ENCODE peak calls at places on chromosomes 5 and 9, in four cellular contexts. One of them, this sample, is unnamed.

GRCh38 chr5:163105456-163105855 is 331.9 kb upstream of the CCNG1 start:
- DNase-seq in WTC11: no peak
- DNase-seq in HepG2: no peak
- DNase-seq in K562: no peak
- DNase-seq in this sample: no peak

GRCh38 chr5:110377411-110378392 is 348.8 kb downstream of the TMEM232 start:
- DNase-seq in WTC11: no peak
- DNase-seq in HepG2: no peak
- DNase-seq in K562: no peak
- DNase-seq in this sample: no peak

GRCh38 chr9:135887021-135887507 is 20.3 kb downstream of the CAMSAP1 start:
- DNase-seq in WTC11: no peak
- DNase-seq in HepG2: no peak
- DNase-seq in K562: no peak
- DNase-seq in this sample: no peak

GRCh38 chr9:72443855-72444254 is 77.6 kb upstream of the TMC1 start:
- DNase-seq in WTC11: no peak
- DNase-seq in HepG2: no peak
- DNase-seq in K562: no peak
- DNase-seq in this sample: no peak

GRCh38 chr5:112445626-112446350 is 26.7 kb upstream of the EPB41L4A start:
- DNase-seq in WTC11: no peak
- DNase-seq in HepG2: no peak
- DNase-seq in K562: no peak
- DNase-seq in this sample: no peak

GRCh38 chr9:19650292-19650691 is 138.5 kb downstream of the SLC24A2 start:
- DNase-seq in WTC11: no peak
- DNase-seq in HepG2: no peak
- DNase-seq in K562: peak; percentile 10
- DNase-seq in this sample: no peak

GRCh38 chr5:73233461-73234151 is 60.6 kb downstream of the TMEM174 start:
- DNase-seq in WTC11: peak; percentile 42
- DNase-seq in HepG2: no peak
- DNase-seq in K562: no peak
- DNase-seq in this sample: no peak

GRCh38 chr9:130352586-130353285 is 87.2 kb downstream of the HMCN2 start:
- DNase-seq in WTC11: no peak
- DNase-seq in HepG2: no peak
- DNase-seq in K562: no peak
- DNase-seq in this sample: no peak

GRCh38 chr9:120235081-120235480 is 344.9 kb downstream of the CDK5RAP2 start:
- DNase-seq in WTC11: no peak
- DNase-seq in HepG2: no peak
- DNase-seq in K562: no peak
- DNase-seq in this sample: no peak

GRCh38 chr9:34589656-34590375 is at the start of gene CNTFR:
- DNase-seq in WTC11: peak; percentile 63
- DNase-seq in HepG2: no peak
- DNase-seq in K562: peak; percentile 66
- DNase-seq in this sample: peak; percentile 72

GRCh38 chr9:82346040-82346439 is 357.5 kb downstream of the SPATA31D1 start:
- DNase-seq in WTC11: no peak
- DNase-seq in HepG2: no peak
- DNase-seq in K562: no peak
- DNase-seq in this sample: no peak

GRCh38 chr9:10562581-10563343 is 50.0 kb downstream of the PTPRD start:
- DNase-seq in WTC11: no peak
- DNase-seq in HepG2: no peak
- DNase-seq in K562: no peak
- DNase-seq in this sample: no peak

DNA sequence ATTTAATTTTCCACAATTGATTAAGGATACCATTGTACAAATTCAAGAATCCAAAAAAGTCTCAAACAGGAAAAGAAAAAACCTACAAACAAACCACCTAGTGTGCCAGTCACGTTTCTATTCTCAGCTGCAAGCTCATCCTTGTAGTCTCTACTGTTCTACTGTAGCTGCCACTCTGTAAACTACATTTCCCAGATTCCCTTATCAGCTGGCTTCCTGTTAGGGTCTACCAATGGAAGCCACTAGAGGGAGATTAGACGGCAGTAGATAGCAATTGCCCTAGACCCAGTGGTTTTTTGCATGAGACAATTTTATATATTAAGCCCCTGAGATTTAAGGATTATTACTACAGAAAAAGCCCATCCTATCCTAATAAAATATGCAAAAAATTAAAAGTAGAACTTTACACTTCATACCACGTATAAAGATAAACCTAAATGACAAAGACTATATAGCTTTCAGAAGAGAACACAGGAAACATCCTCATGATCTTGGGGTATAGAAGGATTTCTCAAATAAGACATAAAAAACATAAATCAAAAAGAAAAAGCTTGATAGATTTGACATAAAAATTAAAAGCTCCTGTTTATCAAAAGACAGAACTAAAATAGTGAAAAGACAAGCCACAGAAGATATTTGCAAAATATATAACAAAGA is 37.4 kb downstream of the P4HA2 start:
- DNase-seq in WTC11: no peak
- DNase-seq in HepG2: peak; percentile 76
- DNase-seq in K562: peak; percentile 71
- DNase-seq in this sample: peak; percentile 68
- TF ChIP-seq ELF4 in WTC11: no peak
- TF ChIP-seq ELF4 in HepG2: no peak
- TF ChIP-seq ELF4 in K562: no peak
- TF ChIP-seq ELF4 in this sample: no peak

DNA sequence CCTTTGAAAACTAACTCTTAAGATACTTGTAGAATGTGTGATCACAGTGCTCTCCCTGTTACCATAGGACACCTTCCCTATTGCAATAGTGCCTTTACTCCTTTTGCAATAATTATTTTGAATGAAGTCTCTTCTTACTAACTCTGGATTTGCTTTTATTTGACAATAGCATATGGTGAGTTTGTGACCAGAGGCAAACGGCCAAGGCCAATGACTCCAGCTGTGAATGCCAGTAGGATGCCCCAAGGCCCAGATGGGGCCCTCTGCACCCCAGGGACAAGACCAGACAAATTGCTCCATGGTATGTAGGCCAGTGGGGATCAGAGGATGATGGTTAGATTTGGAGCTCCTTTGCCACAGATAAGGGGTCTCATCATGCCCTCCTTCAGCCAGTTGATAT is 116.9 kb downstream of the NPR3 start:
- DNase-seq in WTC11: no peak
- DNase-seq in HepG2: no peak
- DNase-seq in K562: no peak
- DNase-seq in this sample: no peak
- TF ChIP-seq ELF4 in WTC11: no peak
- TF ChIP-seq ELF4 in HepG2: no peak
- TF ChIP-seq ELF4 in K562: no peak
- TF ChIP-seq ELF4 in this sample: no peak

GRCh38 chr9:2621678-2622360 is at the start of gene VLDLR:
- DNase-seq in WTC11: peak; percentile 62
- DNase-seq in HepG2: no peak
- DNase-seq in K562: peak; percentile 59
- DNase-seq in this sample: peak; percentile 50

GRCh38 chr9:2622361-2623045 is 916 bp downstream of the VLDLR start:
- DNase-seq in WTC11: peak; percentile 28
- DNase-seq in HepG2: no peak
- DNase-seq in K562: no peak
- DNase-seq in this sample: peak; percentile 18

GRCh38 chr9:2623866-2624682 is 2.5 kb downstream of the VLDLR start:
- DNase-seq in WTC11: no peak
- DNase-seq in HepG2: no peak
- DNase-seq in K562: no peak
- DNase-seq in this sample: no peak

GRCh38 chr9:2625427-2625826 is 3.8 kb downstream of the VLDLR start:
- DNase-seq in WTC11: no peak
- DNase-seq in HepG2: no peak
- DNase-seq in K562: no peak
- DNase-seq in this sample: no peak

DNA sequence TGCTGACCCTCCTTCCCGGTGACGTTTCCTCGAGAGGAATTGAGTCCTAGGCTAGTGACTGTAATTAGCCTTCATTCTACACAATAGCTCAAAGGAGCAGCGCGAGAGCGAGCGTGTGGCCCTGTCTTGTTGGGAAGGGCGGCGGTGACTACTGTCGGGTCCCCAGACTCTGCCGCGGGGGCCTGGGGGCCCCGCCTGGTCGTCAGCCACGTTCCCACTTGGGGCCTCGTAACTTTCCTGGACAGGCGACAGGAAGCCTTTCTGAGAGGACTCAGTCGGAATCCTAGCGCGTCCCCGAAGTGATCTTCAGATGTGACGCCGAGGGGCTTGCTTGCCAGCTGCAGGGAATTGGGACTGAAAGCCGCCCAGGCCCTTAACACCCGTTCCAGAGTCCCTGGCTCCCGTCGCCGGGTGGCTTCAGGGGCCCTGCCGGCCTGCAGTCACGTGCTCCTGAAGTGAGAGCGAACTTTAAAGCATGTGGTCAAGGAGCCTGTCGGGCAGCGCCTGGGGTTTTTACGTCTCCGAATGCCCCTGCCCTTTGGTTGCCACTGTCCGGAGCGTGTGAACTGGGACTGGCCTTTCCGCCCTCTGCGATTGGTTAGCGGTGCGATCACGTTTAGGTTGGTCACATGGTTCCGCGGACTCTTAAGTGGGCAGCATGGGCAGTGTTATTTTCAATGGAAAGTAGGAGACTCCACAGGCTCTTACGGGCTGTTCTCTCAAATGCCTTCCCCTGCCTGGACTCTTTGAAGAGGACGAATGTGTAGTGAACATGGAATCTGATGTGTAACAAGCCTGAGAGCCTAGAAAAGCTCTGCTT is 1.7 kb downstream of the VLDLR start:
- DNase-seq in WTC11: peak; percentile 43
- DNase-seq in HepG2: peak; percentile 33
- DNase-seq in K562: no peak
- DNase-seq in this sample: no peak
- TF ChIP-seq ELF4 in WTC11: no peak
- TF ChIP-seq ELF4 in HepG2: no peak
- TF ChIP-seq ELF4 in K562: no peak
- TF ChIP-seq ELF4 in this sample: no peak

GRCh38 chr5:55356896-55357295 is 49.1 kb downstream of the MTREX start:
- DNase-seq in WTC11: no peak
- DNase-seq in HepG2: no peak
- DNase-seq in K562: no peak
- DNase-seq in this sample: no peak

GRCh38 chr5:55363861-55364260 is 56.1 kb downstream of the MTREX start:
- DNase-seq in WTC11: no peak
- DNase-seq in HepG2: no peak
- DNase-seq in K562: no peak
- DNase-seq in this sample: no peak

GRCh38 chr5:55364537-55365055 is 56.8 kb downstream of the MTREX start:
- DNase-seq in WTC11: no peak
- DNase-seq in HepG2: no peak
- DNase-seq in K562: no peak
- DNase-seq in this sample: no peak

DNA sequence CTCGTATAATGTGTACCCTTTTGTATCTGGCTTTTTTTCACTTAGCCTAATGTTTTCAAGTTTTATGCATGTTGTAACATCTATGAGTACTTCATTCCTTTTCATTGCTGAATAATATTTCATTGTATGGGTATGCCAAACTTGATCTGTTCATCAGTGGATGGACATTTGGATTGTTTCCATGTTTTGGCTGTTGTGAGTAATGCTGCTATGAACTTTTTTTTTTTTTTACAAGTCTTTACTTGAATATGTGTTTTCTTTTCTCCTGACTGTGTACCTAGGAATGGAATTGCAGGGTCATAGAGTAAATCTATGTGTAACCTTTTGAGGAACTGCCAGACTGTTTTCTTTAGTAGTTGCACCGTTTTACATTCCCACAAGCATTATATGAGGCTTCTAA is 52.4 kb downstream of the MTREX start:
- DNase-seq in WTC11: no peak
- DNase-seq in HepG2: no peak
- DNase-seq in K562: no peak
- DNase-seq in this sample: no peak
- TF ChIP-seq ELF4 in WTC11: no peak
- TF ChIP-seq ELF4 in HepG2: no peak
- TF ChIP-seq ELF4 in K562: no peak
- TF ChIP-seq ELF4 in this sample: no peak

GRCh38 chr9:6687180-6687579 is 41.7 kb upstream of the GLDC start:
- DNase-seq in WTC11: no peak
- DNase-seq in HepG2: no peak
- DNase-seq in K562: no peak
- DNase-seq in this sample: no peak

GRCh38 chr9:6689893-6690634 is 44.5 kb upstream of the GLDC start:
- DNase-seq in WTC11: no peak
- DNase-seq in HepG2: no peak
- DNase-seq in K562: no peak
- DNase-seq in this sample: no peak

GRCh38 chr9:6681147-6681956 is 35.8 kb upstream of the GLDC start:
- DNase-seq in WTC11: peak; percentile 94
- DNase-seq in HepG2: peak; percentile 96
- DNase-seq in K562: peak; percentile 89
- DNase-seq in this sample: peak; percentile 91

GRCh38 chr9:6681957-6682501 is 36.5 kb upstream of the GLDC start:
- DNase-seq in WTC11: no peak
- DNase-seq in HepG2: no peak
- DNase-seq in K562: no peak
- DNase-seq in this sample: no peak

GRCh38 chr9:6686396-6686795 is 40.9 kb upstream of the GLDC start:
- DNase-seq in WTC11: no peak
- DNase-seq in HepG2: peak; percentile 44
- DNase-seq in K562: no peak
- DNase-seq in this sample: no peak
- TF ChIP-seq ELF4 in WTC11: no peak
- TF ChIP-seq ELF4 in HepG2: no peak
- TF ChIP-seq ELF4 in K562: no peak
- TF ChIP-seq ELF4 in this sample: no peak